ENCODE peak calls at places on chromosomes 3 and 15, in six cellular contexts. One of them, this sample, is unnamed.

GRCh38 chr15:65304393-65305143 is at the start of gene RNU5B-1:
- DNase-seq in GM12878: peak; percentile 96
- DNase-seq in K562: peak; percentile 93
- DNase-seq in NT2/D1: peak; percentile 86
- DNase-seq in HepG2: peak; percentile 93
- DNase-seq in H1: peak; percentile 81
- DNase-seq in this sample: peak; percentile 97

GRCh38 chr3:11245276-11245675 is 26.9 kb upstream of the ATG7 start:
- DNase-seq in H1: no peak
- DNase-seq in NT2/D1: no peak
- DNase-seq in K562: no peak
- DNase-seq in GM12878: no peak
- DNase-seq in HepG2: no peak
- DNase-seq in this sample: no peak

GRCh38 chr15:38040615-38041014 is 106.2 kb downstream of the TMCO5A start:
- DNase-seq in HepG2: no peak
- DNase-seq in NT2/D1: no peak
- DNase-seq in H1: no peak
- DNase-seq in GM12878: no peak
- DNase-seq in K562: no peak
- DNase-seq in this sample: no peak

GRCh38 chr3:270688-271087 is 74.1 kb downstream of the CHL1 start:
- DNase-seq in HepG2: no peak
- DNase-seq in H1: no peak
- DNase-seq in GM12878: no peak
- DNase-seq in NT2/D1: no peak
- DNase-seq in K562: no peak
- DNase-seq in this sample: no peak

GRCh38 chr3:149646181-149646766 is 11.6 kb downstream of the WWTR1 start:
- DNase-seq in NT2/D1: no peak
- DNase-seq in GM12878: no peak
- DNase-seq in HepG2: no peak
- DNase-seq in H1: no peak
- DNase-seq in K562: peak; percentile 29
- DNase-seq in this sample: peak; percentile 47

GRCh38 chr3:143121240-143122088 is 1.9 kb downstream of the CHST2 start:
- DNase-seq in HepG2: no peak
- DNase-seq in NT2/D1: peak; percentile 83
- DNase-seq in K562: peak; percentile 51
- DNase-seq in H1: peak; percentile 82
- DNase-seq in GM12878: no peak
- DNase-seq in this sample: no peak

GRCh38 chr3:117699058-117699457 is 989.5 kb downstream of the TUSC7 start:
- DNase-seq in HepG2: no peak
- DNase-seq in K562: no peak
- DNase-seq in GM12878: no peak
- DNase-seq in H1: no peak
- DNase-seq in NT2/D1: no peak
- DNase-seq in this sample: no peak

GRCh38 chr3:194265996-194266657 is 85.0 kb downstream of the CPN2 start:
- DNase-seq in K562: no peak
- DNase-seq in H1: peak; percentile 30
- DNase-seq in HepG2: no peak
- DNase-seq in GM12878: no peak
- DNase-seq in NT2/D1: no peak
- DNase-seq in this sample: no peak

GRCh38 chr3:66994588-66994987 is 3.5 kb upstream of the KBTBD8 start:
- DNase-seq in GM12878: no peak
- DNase-seq in NT2/D1: no peak
- DNase-seq in H1: no peak
- DNase-seq in K562: no peak
- DNase-seq in HepG2: no peak
- DNase-seq in this sample: no peak

GRCh38 chr3:129837057-129837631 is 56.4 kb downstream of the TMCC1 start:
- DNase-seq in K562: no peak
- DNase-seq in H1: no peak
- DNase-seq in NT2/D1: no peak
- DNase-seq in GM12878: no peak
- DNase-seq in HepG2: no peak
- DNase-seq in this sample: no peak

GRCh38 chr3:39288300-39288808 is 8.5 kb upstream of the CX3CR1 start:
- DNase-seq in HepG2: peak; percentile 74
- DNase-seq in K562: peak; percentile 90
- DNase-seq in H1: peak; percentile 90
- DNase-seq in GM12878: peak; percentile 95
- DNase-seq in NT2/D1: peak; percentile 91
- DNase-seq in this sample: peak; percentile 78

GRCh38 chr3:17473761-17474160 is 268.7 kb downstream of the TBC1D5 start:
- DNase-seq in K562: no peak
- DNase-seq in H1: no peak
- DNase-seq in HepG2: no peak
- DNase-seq in NT2/D1: no peak
- DNase-seq in GM12878: no peak
- DNase-seq in this sample: no peak

GRCh38 chr3:197874064-197874463 is 75.9 kb upstream of the RPL35A start:
- DNase-seq in K562: no peak
- DNase-seq in GM12878: no peak
- DNase-seq in HepG2: no peak
- DNase-seq in NT2/D1: no peak
- DNase-seq in H1: no peak
- DNase-seq in this sample: no peak

GRCh38 chr3:70989174-70989573 is 594.4 kb downstream of the FOXP1 start:
- DNase-seq in GM12878: no peak
- DNase-seq in H1: no peak
- DNase-seq in K562: no peak
- DNase-seq in HepG2: no peak
- DNase-seq in NT2/D1: no peak
- DNase-seq in this sample: no peak

GRCh38 chr15:29143909-29144308 is 125.7 kb downstream of the NSMCE3 start:
- DNase-seq in GM12878: no peak
- DNase-seq in NT2/D1: no peak
- DNase-seq in H1: no peak
- DNase-seq in HepG2: no peak
- DNase-seq in K562: no peak
- DNase-seq in this sample: no peak

GRCh38 chr15:58074452-58074851 is 8.9 kb upstream of the ALDH1A2 start:
- DNase-seq in K562: no peak
- DNase-seq in HepG2: no peak
- DNase-seq in H1: no peak
- DNase-seq in NT2/D1: no peak
- DNase-seq in GM12878: no peak
- DNase-seq in this sample: no peak

GRCh38 chr15:38558714-38559059 is 5.9 kb downstream of the RASGRP1 start:
- DNase-seq in HepG2: no peak
- DNase-seq in NT2/D1: no peak
- DNase-seq in H1: no peak
- DNase-seq in GM12878: no peak
- DNase-seq in K562: no peak
- DNase-seq in this sample: no peak

GRCh38 chr15:51356983-51357382 is 15.5 kb downstream of the GLDN start:
- DNase-seq in GM12878: no peak
- DNase-seq in K562: no peak
- DNase-seq in NT2/D1: no peak
- DNase-seq in H1: no peak
- DNase-seq in HepG2: no peak
- DNase-seq in this sample: no peak

GRCh38 chr3:31610700-31611275 is 78.1 kb downstream of the STT3B start:
- DNase-seq in GM12878: no peak
- DNase-seq in NT2/D1: no peak
- DNase-seq in K562: no peak
- DNase-seq in HepG2: peak; percentile 23
- DNase-seq in H1: no peak
- DNase-seq in this sample: peak; percentile 10

GRCh38 chr3:184543848-184544512 is 17.6 kb upstream of the EPHB3 start:
- DNase-seq in HepG2: peak; percentile 68
- DNase-seq in NT2/D1: peak; percentile 91
- DNase-seq in GM12878: no peak
- DNase-seq in K562: peak; percentile 82
- DNase-seq in H1: peak; percentile 94
- DNase-seq in this sample: peak; percentile 86

GRCh38 chr3:134904333-134904771 is 109.3 kb downstream of the EPHB1 start:
- DNase-seq in K562: no peak
- DNase-seq in NT2/D1: no peak
- DNase-seq in GM12878: peak; percentile 97
- DNase-seq in HepG2: no peak
- DNase-seq in H1: no peak
- DNase-seq in this sample: no peak

GRCh38 chr3:81758275-81758674 is 3.2 kb downstream of the GBE1 start:
- DNase-seq in H1: no peak
- DNase-seq in GM12878: no peak
- DNase-seq in K562: no peak
- DNase-seq in NT2/D1: no peak
- DNase-seq in HepG2: peak; percentile 41
- DNase-seq in this sample: no peak

GRCh38 chr15:64843996-64844395 is 2.3 kb downstream of the PLEKHO2 start:
- DNase-seq in HepG2: no peak
- DNase-seq in NT2/D1: no peak
- DNase-seq in H1: no peak
- DNase-seq in GM12878: no peak
- DNase-seq in K562: no peak
- DNase-seq in this sample: no peak

GRCh38 chr3:149535395-149535685 is 60.8 kb downstream of the TM4SF4 start:
- DNase-seq in NT2/D1: no peak
- DNase-seq in GM12878: no peak
- DNase-seq in K562: no peak
- DNase-seq in H1: no peak
- DNase-seq in HepG2: no peak
- DNase-seq in this sample: no peak

GRCh38 chr3:132352556-132353143 is 35.4 kb downstream of the ACP3 start:
- DNase-seq in H1: peak; percentile 76
- DNase-seq in NT2/D1: peak; percentile 49
- DNase-seq in GM12878: peak; percentile 45
- DNase-seq in HepG2: peak; percentile 53
- DNase-seq in K562: peak; percentile 63
- DNase-seq in this sample: peak; percentile 61

GRCh38 chr15:40289140-40289775 is 6.4 kb upstream of the ANKRD63 start:
- DNase-seq in GM12878: no peak
- DNase-seq in NT2/D1: no peak
- DNase-seq in HepG2: no peak
- DNase-seq in K562: no peak
- DNase-seq in H1: no peak
- DNase-seq in this sample: no peak

GRCh38 chr3:111143-112069 is 85.2 kb upstream of the CHL1 start:
- DNase-seq in K562: no peak
- DNase-seq in H1: no peak
- DNase-seq in GM12878: peak; percentile 7
- DNase-seq in HepG2: peak; percentile 6
- DNase-seq in NT2/D1: no peak
- DNase-seq in this sample: no peak

DNA sequence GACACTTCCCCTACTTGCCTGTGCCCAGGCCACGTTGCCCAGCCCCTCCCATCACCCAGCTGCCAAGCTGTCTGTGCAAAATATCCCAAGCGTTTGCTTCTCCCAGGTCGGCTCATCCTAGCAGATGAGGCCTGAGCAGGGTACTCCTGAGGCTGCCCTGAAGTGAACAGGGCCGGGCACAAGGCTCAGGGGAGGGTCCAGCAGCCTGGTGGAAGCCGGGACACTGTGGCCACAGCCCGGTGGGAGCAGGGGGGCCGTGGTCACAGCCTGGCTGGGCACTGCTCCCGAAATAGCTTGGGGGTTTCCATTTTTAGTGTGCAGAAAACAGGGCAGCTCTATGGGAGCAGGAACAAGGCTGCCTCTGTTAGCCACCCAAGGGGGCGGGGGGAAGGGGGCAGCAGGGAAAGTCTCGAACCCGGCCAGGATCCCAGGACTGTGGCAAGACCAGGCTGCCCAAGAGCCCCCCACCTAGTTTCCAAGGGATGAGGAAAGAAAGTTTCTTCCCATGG is 3.4 kb downstream of the PLXNB1 start:
- DNase-seq in K562: no peak
- DNase-seq in GM12878: no peak
- DNase-seq in NT2/D1: no peak
- DNase-seq in HepG2: no peak
- DNase-seq in H1: no peak
- DNase-seq in this sample: no peak
- TF ChIP-seq ZNF274 in K562: no peak
- TF ChIP-seq ZNF274 in GM12878: no peak
- TF ChIP-seq ZNF274 in NT2/D1: no peak
- TF ChIP-seq ZNF274 in HepG2: peak; percentile 15
- TF ChIP-seq ZNF274 in H1: no peak
- TF ChIP-seq ZNF274 in this sample: no peak

GRCh38 chr15:92610101-92610520 is 45.5 kb downstream of the FAM174B start:
- DNase-seq in NT2/D1: no peak
- DNase-seq in K562: no peak
- DNase-seq in H1: no peak
- DNase-seq in GM12878: no peak
- DNase-seq in HepG2: no peak
- DNase-seq in this sample: no peak
- TF ChIP-seq ZNF274 in NT2/D1: no peak
- TF ChIP-seq ZNF274 in K562: no peak
- TF ChIP-seq ZNF274 in H1: no peak
- TF ChIP-seq ZNF274 in GM12878: no peak
- TF ChIP-seq ZNF274 in HepG2: no peak
- TF ChIP-seq ZNF274 in this sample: no peak

DNA sequence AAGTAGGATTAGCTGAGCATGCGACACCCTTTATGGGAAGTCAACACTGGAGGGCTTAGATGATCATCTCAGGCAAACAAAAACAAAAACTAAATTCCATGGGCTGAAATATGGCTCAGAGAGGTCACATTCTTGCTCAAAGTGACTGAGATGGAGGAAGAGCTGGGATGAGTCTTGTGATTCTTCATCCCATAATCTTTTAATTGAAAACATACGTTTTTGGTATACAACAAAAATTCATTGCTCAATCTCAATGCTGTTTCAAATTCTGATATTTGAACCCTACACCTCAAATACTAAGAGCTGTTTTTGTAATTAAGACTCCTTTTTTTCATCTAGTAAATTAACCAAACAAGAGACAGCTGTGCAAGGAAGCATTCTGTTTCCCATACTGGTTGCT is 257.0 kb downstream of the NR1D2 start:
- DNase-seq in K562: no peak
- DNase-seq in NT2/D1: no peak
- DNase-seq in GM12878: no peak
- DNase-seq in HepG2: no peak
- DNase-seq in H1: no peak
- DNase-seq in this sample: no peak
- TF ChIP-seq ZNF274 in K562: no peak
- TF ChIP-seq ZNF274 in NT2/D1: no peak
- TF ChIP-seq ZNF274 in GM12878: no peak
- TF ChIP-seq ZNF274 in HepG2: no peak
- TF ChIP-seq ZNF274 in H1: no peak
- TF ChIP-seq ZNF274 in this sample: no peak

GRCh38 chr15:99506399-99506798 is 59.4 kb upstream of the MEF2A start:
- DNase-seq in NT2/D1: no peak
- DNase-seq in GM12878: no peak
- DNase-seq in H1: no peak
- DNase-seq in HepG2: no peak
- DNase-seq in K562: no peak
- DNase-seq in this sample: no peak

GRCh38 chr15:99507016-99507731 is 58.6 kb upstream of the MEF2A start:
- DNase-seq in HepG2: peak; percentile 21
- DNase-seq in H1: no peak
- DNase-seq in NT2/D1: no peak
- DNase-seq in GM12878: no peak
- DNase-seq in K562: peak; percentile 42
- DNase-seq in this sample: no peak

GRCh38 chr15:99508807-99509311 is 56.9 kb upstream of the MEF2A start:
- DNase-seq in HepG2: no peak
- DNase-seq in H1: no peak
- DNase-seq in NT2/D1: no peak
- DNase-seq in K562: no peak
- DNase-seq in GM12878: no peak
- DNase-seq in this sample: no peak

GRCh38 chr15:99509686-99510461 is 55.9 kb upstream of the MEF2A start:
- DNase-seq in H1: no peak
- DNase-seq in K562: no peak
- DNase-seq in NT2/D1: no peak
- DNase-seq in GM12878: no peak
- DNase-seq in HepG2: no peak
- DNase-seq in this sample: no peak

GRCh38 chr15:99507732-99508571 is 57.8 kb upstream of the MEF2A start:
- DNase-seq in H1: no peak
- DNase-seq in HepG2: no peak
- DNase-seq in GM12878: no peak
- DNase-seq in K562: no peak
- DNase-seq in NT2/D1: no peak
- DNase-seq in this sample: no peak
- TF ChIP-seq ZNF274 in H1: no peak
- TF ChIP-seq ZNF274 in HepG2: no peak
- TF ChIP-seq ZNF274 in GM12878: no peak
- TF ChIP-seq ZNF274 in K562: no peak
- TF ChIP-seq ZNF274 in NT2/D1: no peak
- TF ChIP-seq ZNF274 in this sample: no peak